ENCODE peak calls at places on chromosomes 6 and 20, in seven cellular contexts. B is CD8-positive, alpha-beta T cell; V is PC-3; J is aorta; U is transverse colon; S is OCI-LY7; I is fibroblast of lung. G is an unnamed sample.

GRCh38 chr6:36054965-36055364 is 27.4 kb downstream of the MAPK14 start:
- DNase-seq in B (no peak), U (no peak), S (no peak), J (no peak), V (no peak), I (no peak), G (peak; percentile 24)

GRCh38 chr6:170227996-170228550 is 62.8 kb downstream of the DLL1 start:
- DNase-seq in J (no peak), B (no peak), V (no peak), U (no peak), S (no peak), I (no peak), G (no peak)

GRCh38 chr6:159043236-159043635 is 1.6 kb downstream of the TAGAP start:
- DNase-seq in V (no peak), S (peak; percentile 39), U (no peak), B (no peak), J (no peak), I (no peak), G (peak; percentile 61)

GRCh38 chr6:8588176-8588575 is 152.8 kb upstream of the SLC35B3 start:
- DNase-seq in I (no peak), J (no peak), V (no peak), S (no peak), B (no peak), U (no peak), G (no peak)

GRCh38 chr6:6711832-6712231 is 123.3 kb downstream of the LY86 start:
- DNase-seq in S (peak; percentile 37), I (no peak), B (no peak), J (peak; percentile 68), V (no peak), U (no peak), G (peak; percentile 94)

GRCh38 chr6:102907181-102907580 is 1513.7 kb downstream of the GRIK2 start:
- DNase-seq in I (no peak), V (no peak), U (no peak), S (no peak), J (no peak), B (no peak), G (no peak)

GRCh38 chr6:119467478-119468081 is 118.0 kb upstream of the MAN1A1 start:
- DNase-seq in S (no peak), V (no peak), B (no peak), U (no peak), I (peak; percentile 65), J (no peak), G (no peak)

GRCh38 chr6:154615483-154616025 is 105.1 kb upstream of the CNKSR3 start:
- DNase-seq in J (peak; percentile 78), S (no peak), V (peak; percentile 72), U (peak; percentile 91), I (peak; percentile 76), B (no peak), G (peak; percentile 10)

GRCh38 chr6:159720708-159721107 is 6.6 kb upstream of the WTAP start:
- DNase-seq in U (no peak), V (peak; percentile 59), B (no peak), J (no peak), S (peak; percentile 78), I (no peak), G (peak; percentile 28)

GRCh38 chr6:16752206-16752867 is 8.9 kb downstream of the ATXN1 start:
- DNase-seq in S (no peak), V (peak; percentile 94), J (no peak), I (peak; percentile 91), B (no peak), U (no peak), G (no peak)

GRCh38 chr20:41258489-41258888 is 59.0 kb downstream of the ZHX3 start:
- DNase-seq in S (no peak), U (no peak), V (no peak), J (no peak), I (no peak), B (no peak), G (no peak)

GRCh38 chr20:2750343-2751251 is 49.8 kb downstream of the CPXM1 start:
- DNase-seq in U (peak; percentile 52), S (no peak), V (peak; percentile 44), B (no peak), J (peak; percentile 72), I (peak; percentile 6), G (no peak)

GRCh38 chr20:63969851-63970713 is at the start of gene ZNF512B:
- DNase-seq in J (peak; percentile 78), V (peak; percentile 67), U (peak; percentile 59), S (peak; percentile 64), B (no peak), I (peak; percentile 50), G (peak; percentile 84)

GRCh38 chr6:11021003-11021402 is 23.1 kb downstream of the ELOVL2 start:
- DNase-seq in B (no peak), V (no peak), J (no peak), U (no peak), S (no peak), I (no peak), G (no peak)

GRCh38 chr6:97925504-97925903 is 642.5 kb upstream of the MMS22L start:
- DNase-seq in U (no peak), B (no peak), I (no peak), S (no peak), J (no peak), V (peak; percentile 6), G (no peak)

GRCh38 chr20:692044-692443 is 16.4 kb upstream of the SCRT2 start:
- DNase-seq in I (no peak), S (no peak), J (no peak), U (no peak), B (no peak), V (no peak), G (no peak)

GRCh38 chr20:4919047-4919704 is 82.1 kb downstream of the SLC23A2 start:
- DNase-seq in U (no peak), S (no peak), J (no peak), I (no peak), V (no peak), B (no peak), G (no peak)

GRCh38 chr6:19465240-19465639 is 371.9 kb upstream of the ID4 start:
- DNase-seq in S (no peak), U (no peak), J (no peak), V (peak; percentile 82), B (no peak), I (no peak), G (no peak)

GRCh38 chr20:48740714-48741113 is 87.1 kb downstream of the PREX1 start:
- DNase-seq in S (peak; percentile 26), U (no peak), I (no peak), V (no peak), J (no peak), B (no peak), G (no peak)

GRCh38 chr6:43801489-43802181 is 31.6 kb downstream of the VEGFA start:
- DNase-seq in V (no peak), J (no peak), U (no peak), S (no peak), B (no peak), I (no peak), G (no peak)

DNA sequence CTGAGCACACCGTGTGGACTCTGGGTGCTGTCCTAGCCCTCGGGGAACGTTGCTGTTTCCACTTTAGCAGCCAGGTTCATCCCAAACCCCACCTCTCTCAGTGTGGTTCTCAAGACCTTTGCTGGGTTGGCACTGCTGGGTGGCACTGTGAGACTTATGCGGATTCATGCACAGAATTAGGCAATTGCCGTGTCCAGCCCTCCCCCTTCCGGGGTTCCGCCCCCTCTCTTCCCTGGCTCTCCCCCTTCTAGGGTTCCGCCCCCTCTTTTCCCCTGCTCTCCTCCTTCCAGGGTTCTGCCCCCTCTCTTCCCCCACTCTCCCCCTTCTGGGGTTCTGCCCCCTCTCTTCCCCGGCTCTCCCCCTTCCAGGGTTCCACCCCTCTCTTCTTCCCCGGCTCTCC is 39.8 kb upstream of the SLCO4A1 start:
- DNase-seq in I (no peak), B (peak; percentile 58), U (peak; percentile 23), J (no peak), S (no peak), V (peak; percentile 78), G (peak; percentile 20)
- H3K27ac ChIP-seq in I (no peak overlapping the region), B (no peak overlapping the region), U (no peak overlapping the region), J (no peak overlapping the region), S (no peak overlapping the region), V (peak overlapping the region; percentile 98), G (no peak overlapping the region)

GRCh38 chr6:122676146-122676545 is 65.9 kb downstream of the PKIB start:
- DNase-seq in B (no peak), V (no peak), U (no peak), S (no peak), J (no peak), I (no peak), G (no peak)

GRCh38 chr6:122673345-122673961 is 63.2 kb downstream of the PKIB start:
- DNase-seq in S (no peak), V (peak; percentile 24), J (no peak), B (no peak), I (peak; percentile 69), U (no peak), G (no peak)

GRCh38 chr6:122676688-122677087 is 66.5 kb downstream of the PKIB start:
- DNase-seq in S (no peak), I (no peak), V (peak; percentile 7), U (no peak), J (no peak), B (no peak), G (no peak)

GRCh38 chr6:122678841-122679240 is 68.6 kb downstream of the PKIB start:
- DNase-seq in J (no peak), V (no peak), S (no peak), U (no peak), B (no peak), I (peak; percentile 50), G (no peak)

GRCh38 chr6:122677436-122677835 is 67.2 kb downstream of the PKIB start:
- DNase-seq in V (no peak), I (no peak), U (no peak), B (no peak), J (no peak), S (no peak), G (no peak)
- H3K27ac ChIP-seq in V (peak overlapping the region; percentile 50), I (no peak overlapping the region), U (no peak overlapping the region), B (no peak overlapping the region), J (no peak overlapping the region), S (no peak overlapping the region), G (no peak overlapping the region)

DNA sequence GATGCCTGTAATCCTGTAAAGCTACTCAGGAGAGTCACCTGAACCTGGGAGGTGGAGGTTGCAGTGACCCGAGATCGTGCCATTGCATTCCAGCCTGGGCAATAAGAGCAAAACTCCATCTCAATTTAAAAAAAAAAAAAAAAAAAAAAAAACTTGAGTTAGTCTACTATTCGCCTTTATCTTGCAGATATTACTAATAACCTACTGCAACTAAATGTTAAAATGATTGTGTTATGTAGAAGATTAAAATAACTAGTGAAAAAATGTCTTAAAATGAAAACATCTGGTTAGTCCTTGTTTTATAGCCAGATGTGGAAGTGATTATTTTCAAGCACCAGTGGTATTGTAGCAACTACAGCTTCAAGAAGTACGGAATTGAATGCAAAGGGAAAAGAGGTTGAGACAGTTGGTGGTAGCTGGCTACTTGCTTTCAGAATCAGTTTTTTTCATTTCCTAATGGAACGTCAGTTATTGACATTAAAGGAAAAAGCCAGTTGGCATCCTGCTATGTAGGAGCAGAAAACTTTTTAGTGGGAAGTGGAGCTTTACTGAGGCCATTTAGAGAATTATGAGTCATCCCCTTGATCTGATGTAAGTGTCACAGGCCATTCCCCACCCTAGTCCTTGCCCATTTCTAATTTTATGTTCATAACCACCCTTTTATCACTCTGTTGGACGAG is 43.8 kb upstream of the DYNLRB1 start:
- DNase-seq in U (no peak), S (no peak), V (peak; percentile 23), J (no peak), I (peak; percentile 66), B (no peak), G (no peak)
- H3K27ac ChIP-seq in U (no peak overlapping the region), S (no peak overlapping the region), V (no peak overlapping the region), J (no peak overlapping the region), I (no peak overlapping the region), B (no peak overlapping the region), G (no peak overlapping the region)

DNA sequence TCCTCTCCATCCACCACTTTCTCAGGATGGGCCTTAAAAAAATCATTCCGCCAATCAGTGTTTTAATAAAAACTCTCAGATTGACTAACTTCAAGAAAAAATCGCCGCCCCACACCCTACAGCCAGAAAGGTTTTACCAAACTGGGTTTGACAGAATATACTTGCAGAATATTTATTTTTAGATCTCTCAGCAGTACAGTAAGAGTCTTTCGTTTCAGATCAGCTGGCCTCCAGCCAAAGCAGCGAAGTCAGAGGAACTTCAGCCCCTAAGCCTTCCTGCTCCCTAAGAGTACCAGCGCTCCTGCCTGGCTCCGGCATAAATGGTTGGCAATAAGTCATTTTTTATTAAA is 24.7 kb downstream of the TBC1D7 start:
- DNase-seq in V (no peak), J (peak; percentile 93), I (peak; percentile 72), B (no peak), U (peak; percentile 87), S (peak; percentile 73), G (no peak)
- H3K27ac ChIP-seq in V (peak overlapping the region; percentile 34), J (no peak overlapping the region), I (peak overlapping the region; percentile 92), B (no peak overlapping the region), U (peak overlapping the region; percentile 71), S (peak overlapping the region; percentile 65), G (no peak overlapping the region)

G was measured in DND-41.